ENCODE peak calls at places on chromosomes 6 and 20, in four cellular contexts. Z, G, H and E are unnamed samples.

GRCh38 chr20:64232794-64233193 is 22.8 kb upstream of the PCMTD2 start:
- DNase-seq in Z (no peak), G (no peak), H (no peak), E (no peak)

GRCh38 chr6:157239671-157240058 is 83.7 kb downstream of the TMEM242 start:
- DNase-seq in Z (no peak), G (no peak), H (no peak), E (no peak)

GRCh38 chr20:48339986-48340884 is 487.6 kb downstream of the PREX1 start:
- DNase-seq in Z (no peak), G (no peak), H (no peak), E (no peak)

GRCh38 chr6:105644073-105644489 is 241.2 kb upstream of the PREP start:
- DNase-seq in Z (no peak), G (no peak), H (no peak), E (no peak)

GRCh38 chr20:15603501-15603900 is 969.7 kb downstream of the KIF16B start:
- DNase-seq in Z (no peak), G (no peak), H (no peak), E (no peak)

GRCh38 chr6:149393002-149393679 is 6.9 kb upstream of the SUMO4 start:
- DNase-seq in Z (no peak), G (no peak), H (no peak), E (no peak)

GRCh38 chr20:36273414-36274247 is 32.5 kb upstream of the DLGAP4 start:
- DNase-seq in Z (no peak), G (no peak), H (no peak), E (no peak)

GRCh38 chr20:20211274-20211987 is 156.5 kb upstream of the INSM1 start:
- DNase-seq in Z (no peak), G (no peak), H (no peak), E (peak; percentile 38)

GRCh38 chr6:136846046-136846445 is 23.7 kb downstream of the PEX7 start:
- DNase-seq in Z (peak; percentile 57), G (peak; percentile 51), H (no peak), E (peak; percentile 43)

GRCh38 chr6:15026832-15027231 is 219.0 kb upstream of the JARID2 start:
- DNase-seq in Z (peak; percentile 78), G (no peak), H (no peak), E (no peak)

GRCh38 chr6:89797317-89797716 is 22.3 kb downstream of the MDN1 start:
- DNase-seq in Z (no peak), G (peak; percentile 65), H (no peak), E (no peak)

GRCh38 chr20:5900908-5901307 is 49.4 kb downstream of the TRMT6 start:
- DNase-seq in Z (no peak), G (no peak), H (no peak), E (no peak)

GRCh38 chr6:168264593-168265335 is 54.8 kb downstream of the DACT2 start:
- DNase-seq in Z (peak; percentile 91), G (no peak), H (no peak), E (no peak)

GRCh38 chr6:56890683-56891429 is 64.1 kb upstream of the BEND6 start:
- DNase-seq in Z (no peak), G (peak; percentile 72), H (peak; percentile 92), E (no peak)

GRCh38 chr6:156309017-156309416 is 468.2 kb upstream of the ARID1B start:
- DNase-seq in Z (no peak), G (no peak), H (no peak), E (no peak)

GRCh38 chr20:4009305-4009704 is 6.1 kb downstream of the RNF24 start:
- DNase-seq in Z (no peak), G (no peak), H (no peak), E (no peak)

GRCh38 chr6:101662111-101662897 is 268.8 kb downstream of the GRIK2 start:
- DNase-seq in Z (no peak), G (no peak), H (no peak), E (no peak)

GRCh38 chr20:48129319-48129973 is 344.2 kb upstream of the SULF2 start:
- DNase-seq in Z (no peak), G (no peak), H (no peak), E (no peak)

GRCh38 chr20:58650181-58650775 is 805 bp upstream of the STX16 start:
- DNase-seq in Z (no peak), G (peak; percentile 53), H (no peak), E (no peak)
- TF ChIP-seq SP1 in Z (no peak), G (no peak), H (no peak), E (no peak)

GRCh38 chr6:41022294-41022693 is 16.7 kb downstream of the UNC5CL start:
- DNase-seq in Z (no peak), G (no peak), H (no peak), E (no peak)
- TF ChIP-seq BHLHE40 in Z (no peak), G (no peak), H (no peak), E (no peak)

GRCh38 chr6:97963148-97963680 is 680.2 kb upstream of the MMS22L start:
- DNase-seq in Z (no peak), G (no peak), H (no peak), E (no peak)
- TF ChIP-seq TARDBP in Z (no peak), G (no peak), H (no peak), E (no peak)

GRCh38 chr6:4727236-4727635 is 49.0 kb upstream of the CDYL start:
- DNase-seq in Z (no peak), G (peak; percentile 50), H (no peak), E (no peak)

GRCh38 chr6:4728949-4729348 is 47.3 kb upstream of the CDYL start:
- DNase-seq in Z (no peak), G (no peak), H (no peak), E (no peak)

GRCh38 chr6:4731996-4732395 is 44.2 kb upstream of the CDYL start:
- DNase-seq in Z (no peak), G (no peak), H (no peak), E (no peak)

GRCh38 chr6:4728436-4728769 is 47.8 kb upstream of the CDYL start:
- DNase-seq in Z (no peak), G (no peak), H (no peak), E (no peak)

GRCh38 chr6:4727671-4728435 is 48.4 kb upstream of the CDYL start:
- DNase-seq in Z (peak; percentile 69), G (peak; percentile 84), H (no peak), E (peak; percentile 15)
- TF ChIP-seq SP1 in Z (no peak), G (peak; percentile 41), H (no peak), E (no peak)